ENCODE peak calls at places on chromosome 1, in eight cellular contexts. R is prostate gland, S is uterus, L is adrenal gland, K is H1, B is tibial nerve, D is stomach, P is body of pancreas. V is an unnamed sample.

GRCh38 chr1:8910914-8911313 is 32.4 kb upstream of the ENO1 start:
- DNase-seq in R (no peak), S (no peak), L (no peak), K (no peak), B (no peak), D (no peak), P (no peak), V (no peak)

GRCh38 chr1:201563941-201564340 is 25.0 kb downstream of the NAV1 start:
- DNase-seq in R (no peak), S (no peak), L (no peak), K (no peak), B (no peak), D (no peak), P (no peak), V (no peak)

GRCh38 chr1:98210064-98210463 is 289.2 kb upstream of the DPYD start:
- DNase-seq in R (no peak), S (no peak), L (no peak), K (no peak), B (no peak), D (no peak), P (no peak), V (no peak)

GRCh38 chr1:119711804-119712341 is at the start of gene PHGDH:
- DNase-seq in R (peak; percentile 85), S (peak; percentile 74), L (peak; percentile 56), K (no peak), B (peak; percentile 57), D (peak; percentile 75), P (peak; percentile 82), V (peak; percentile 82)

GRCh38 chr1:223133824-223134435 is 9.1 kb downstream of the TLR5 start:
- DNase-seq in R (peak; percentile 89), S (peak; percentile 84), L (peak; percentile 86), K (peak; percentile 70), B (peak; percentile 80), D (peak; percentile 91), P (peak; percentile 90), V (no peak)

GRCh38 chr1:7561331-7561921 is 209.7 kb upstream of the VAMP3 start:
- DNase-seq in R (no peak), S (no peak), L (no peak), K (peak; percentile 58), B (no peak), D (no peak), P (no peak), V (no peak)

GRCh38 chr1:185795181-185795580 is 61.0 kb downstream of the HMCN1 start:
- DNase-seq in R (no peak), S (no peak), L (no peak), K (no peak), B (no peak), D (no peak), P (no peak), V (no peak)

GRCh38 chr1:61448017-61448383 is 276.9 kb downstream of the TM2D1 start:
- DNase-seq in R (no peak), S (no peak), L (no peak), K (no peak), B (no peak), D (no peak), P (no peak), V (no peak)

GRCh38 chr1:110542730-110543129 is 23.8 kb upstream of the KCNA10 start:
- DNase-seq in R (no peak), S (no peak), L (no peak), K (no peak), B (no peak), D (no peak), P (no peak), V (no peak)

GRCh38 chr1:5428391-5428790 is 563.8 kb downstream of the NPHP4 start:
- DNase-seq in R (no peak), S (no peak), L (no peak), K (no peak), B (no peak), D (no peak), P (no peak), V (no peak)

GRCh38 chr1:53553734-53554509 is 94.7 kb downstream of the DMRTB1 start:
- DNase-seq in R (no peak), S (peak; percentile 10), L (no peak), K (no peak), B (no peak), D (no peak), P (peak; percentile 2), V (no peak)

GRCh38 chr1:150968491-150968890 is 6.1 kb downstream of the CERS2 start:
- DNase-seq in R (no peak), S (no peak), L (no peak), K (no peak), B (no peak), D (no peak), P (no peak), V (no peak)

DNA sequence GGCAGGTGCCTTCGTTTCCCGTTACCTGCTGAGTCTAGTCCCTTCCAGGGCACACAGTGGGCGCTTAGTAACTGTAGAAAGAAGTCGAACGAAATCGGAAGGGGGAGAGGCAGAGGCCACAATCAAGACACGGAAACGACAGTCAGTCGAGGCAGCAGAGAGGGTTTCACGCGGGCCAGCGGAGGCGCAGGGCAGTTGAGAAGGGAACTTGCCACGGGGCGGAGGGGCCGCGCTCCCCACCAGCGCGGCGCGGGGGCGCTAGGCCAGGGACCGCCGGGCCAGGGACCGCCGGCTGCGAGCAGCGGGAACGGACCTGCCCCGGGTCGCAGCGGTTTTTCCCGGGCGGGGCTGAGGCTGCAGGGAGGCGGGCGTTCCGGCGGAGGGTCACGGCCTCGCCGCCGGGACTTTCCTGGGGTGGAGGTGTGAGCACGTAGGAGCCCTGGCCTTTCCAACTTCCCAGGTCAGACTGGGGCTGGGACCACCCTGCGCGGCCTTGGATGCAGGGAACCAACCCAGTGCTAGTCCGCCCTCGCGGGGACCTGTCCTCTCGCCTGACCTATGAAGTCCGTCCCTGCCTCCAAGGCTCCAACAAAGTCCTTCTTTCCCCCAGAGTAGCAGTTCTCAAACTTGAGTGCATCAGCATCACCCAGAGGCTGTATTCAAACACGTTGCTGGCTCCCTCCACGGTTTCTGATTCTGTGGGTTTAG is 150.1 kb upstream of the FGGY start:
- DNase-seq in R (no peak), S (peak; percentile 56), L (peak; percentile 78), K (no peak), B (peak; percentile 36), D (peak; percentile 52), P (peak; percentile 57), V (no peak)
- H3K27ac ChIP-seq in R (peak overlapping the region; percentile 20), S (peak overlapping the region; percentile 76), L (peak overlapping the region; percentile 69), K (no peak overlapping the region), B (peak overlapping the region; percentile 78), D (peak overlapping the region; percentile 81), P (peak overlapping the region; percentile 11), V (peak overlapping the region; percentile 60)

GRCh38 chr1:167631386-167631941 is 1.4 kb downstream of the RCSD1 start:
- DNase-seq in R (no peak), S (no peak), L (no peak), K (no peak), B (no peak), D (no peak), P (no peak), V (no peak)

GRCh38 chr1:167627865-167628641 is 2.0 kb upstream of the RCSD1 start:
- DNase-seq in R (no peak), S (no peak), L (peak; percentile 14), K (no peak), B (no peak), D (peak; percentile 60), P (no peak), V (no peak)

GRCh38 chr1:167630568-167631385 is 745 bp downstream of the RCSD1 start:
- DNase-seq in R (no peak), S (no peak), L (no peak), K (no peak), B (no peak), D (no peak), P (no peak), V (peak; percentile 80)

GRCh38 chr1:167628754-167629515 is 1.1 kb upstream of the RCSD1 start:
- DNase-seq in R (no peak), S (no peak), L (no peak), K (no peak), B (no peak), D (no peak), P (no peak), V (no peak)

DNA sequence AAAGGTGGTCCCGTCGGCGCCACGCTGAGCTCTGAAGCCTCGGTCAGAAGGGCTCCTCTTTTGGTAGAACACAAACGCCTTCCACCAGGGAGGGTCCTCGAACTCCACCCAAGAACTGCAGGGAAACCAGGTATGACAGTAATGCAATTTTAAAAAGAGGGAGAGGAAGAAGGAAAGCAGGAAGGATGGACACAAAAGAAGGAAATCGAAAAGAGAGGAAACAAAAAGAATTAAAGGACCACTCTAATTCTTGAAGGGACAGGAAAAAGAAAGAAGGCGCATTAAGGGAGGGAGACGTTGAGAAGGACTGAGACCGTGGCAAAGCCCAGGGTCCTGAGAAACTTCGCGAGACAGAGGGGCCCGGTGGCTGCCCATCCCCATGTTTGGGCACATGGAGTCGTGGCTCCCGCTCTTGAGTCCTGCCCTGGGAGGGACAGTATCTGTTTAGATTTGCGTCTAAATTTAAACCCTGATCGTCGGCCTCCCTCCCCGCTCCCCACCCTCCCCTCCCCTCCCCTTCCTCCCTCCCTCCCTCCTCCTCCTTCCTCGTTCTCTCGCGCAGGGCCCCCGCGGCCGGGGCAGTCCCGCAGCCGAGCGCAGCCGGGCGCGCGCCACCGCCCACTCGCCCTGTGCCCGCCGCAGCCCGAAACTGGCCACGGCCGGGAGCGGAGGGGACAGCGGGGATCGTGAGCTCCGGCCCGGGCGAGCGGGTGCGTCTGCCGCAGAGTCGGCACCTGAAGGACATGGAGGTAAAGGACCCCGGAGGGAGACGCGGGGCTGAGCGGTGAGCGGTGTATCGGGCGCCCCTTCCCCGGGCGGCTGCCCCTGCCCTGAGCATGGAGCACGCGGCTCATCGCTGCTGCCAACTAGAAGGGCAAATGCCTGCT is at the start of gene RCSD1:
- DNase-seq in R (no peak), S (peak; percentile 23), L (peak; percentile 25), K (no peak), B (no peak), D (peak; percentile 47), P (peak; percentile 9), V (no peak)
- TF ChIP-seq POLR2A in R (no peak), S (no peak), L (peak; percentile 6), K (no peak), B (no peak), D (no peak), P (no peak), V (no peak)

GRCh38 chr1:182405578-182405977 is 5.1 kb upstream of the TEDDM1 start:
- DNase-seq in R (no peak), S (no peak), L (no peak), K (no peak), B (no peak), D (no peak), P (no peak), V (no peak)

GRCh38 chr1:182407724-182408123 is 7.3 kb upstream of the TEDDM1 start:
- DNase-seq in R (no peak), S (no peak), L (no peak), K (no peak), B (no peak), D (no peak), P (no peak), V (no peak)

GRCh38 chr1:182408435-182409070 is 8.1 kb upstream of the TEDDM1 start:
- DNase-seq in R (no peak), S (no peak), L (no peak), K (no peak), B (no peak), D (no peak), P (no peak), V (no peak)

GRCh38 chr1:182406006-182406405 is 5.5 kb upstream of the TEDDM1 start:
- DNase-seq in R (no peak), S (no peak), L (no peak), K (no peak), B (no peak), D (no peak), P (no peak), V (no peak)

GRCh38 chr1:182404764-182405163 is 4.3 kb upstream of the TEDDM1 start:
- DNase-seq in R (no peak), S (no peak), L (no peak), K (no peak), B (no peak), D (no peak), P (no peak), V (no peak)
- TF ChIP-seq CTCF in R (no peak), S (no peak), L (no peak), K (peak; percentile 42), B (no peak), D (no peak), P (no peak), V (no peak)

GRCh38 chr1:27858072-27858948 is 14.0 kb upstream of the THEMIS2 start:
- DNase-seq in R (peak; percentile 79), S (peak; percentile 74), L (peak; percentile 85), K (peak; percentile 64), B (peak; percentile 88), D (peak; percentile 90), P (peak; percentile 91), V (no peak)
- H3K27ac ChIP-seq in R (no peak overlapping the region), S (no peak overlapping the region), L (peak overlapping the region; percentile 40), K (no peak overlapping the region), B (no peak overlapping the region), D (no peak overlapping the region), P (no peak overlapping the region), V (no peak overlapping the region)